ENCODE peak calls at places on chromosome 4, in four cellular contexts. One of them, this sample, is unnamed.
A peak's percentile ranks its signal among the peaks of the same experiment; 100 is the strongest.

GRCh38 chr4:135497563-135498152 is 1296.1 kb upstream of the PABPC4L start:
- DNase-seq in mucosa of descending colon: no peak
- DNase-seq in fibroblast of pulmonary artery: no peak
- DNase-seq in RWPE1: no peak
- DNase-seq in this sample: no peak

GRCh38 chr4:136861081-136861480 is 671.2 kb downstream of the PCDH18 start:
- DNase-seq in fibroblast of pulmonary artery: peak; percentile 4
- DNase-seq in mucosa of descending colon: no peak
- DNase-seq in RWPE1: no peak
- DNase-seq in this sample: no peak

GRCh38 chr4:20320232-20320631 is 68.5 kb downstream of the SLIT2 start:
- DNase-seq in mucosa of descending colon: no peak
- DNase-seq in fibroblast of pulmonary artery: no peak
- DNase-seq in RWPE1: no peak
- DNase-seq in this sample: no peak

GRCh38 chr4:124854968-124855367 is 142.4 kb upstream of the ANKRD50 start:
- DNase-seq in RWPE1: peak; percentile 9
- DNase-seq in fibroblast of pulmonary artery: peak; percentile 8
- DNase-seq in mucosa of descending colon: no peak
- DNase-seq in this sample: peak; percentile 5

GRCh38 chr4:182862166-182862875 is 54.9 kb downstream of the DCTD start:
- DNase-seq in RWPE1: no peak
- DNase-seq in mucosa of descending colon: no peak
- DNase-seq in fibroblast of pulmonary artery: no peak
- DNase-seq in this sample: no peak

GRCh38 chr4:157664726-157665125 is 444.2 kb downstream of the GRIA2 start:
- DNase-seq in fibroblast of pulmonary artery: peak; percentile 60
- DNase-seq in mucosa of descending colon: no peak
- DNase-seq in RWPE1: peak; percentile 8
- DNase-seq in this sample: peak; percentile 69

GRCh38 chr4:137390141-137390540 is 142.2 kb downstream of the PCDH18 start:
- DNase-seq in RWPE1: no peak
- DNase-seq in fibroblast of pulmonary artery: peak; percentile 60
- DNase-seq in mucosa of descending colon: no peak
- DNase-seq in this sample: no peak

GRCh38 chr4:79514637-79515320 is 106.8 kb upstream of the GK2 start:
- DNase-seq in fibroblast of pulmonary artery: no peak
- DNase-seq in mucosa of descending colon: no peak
- DNase-seq in RWPE1: no peak
- DNase-seq in this sample: no peak

GRCh38 chr4:185836268-185837084 is 24.5 kb upstream of the SORBS2 start:
- DNase-seq in mucosa of descending colon: no peak
- DNase-seq in fibroblast of pulmonary artery: no peak
- DNase-seq in RWPE1: no peak
- DNase-seq in this sample: no peak

GRCh38 chr4:159516556-159516955 is 413.7 kb downstream of the RAPGEF2 start:
- DNase-seq in mucosa of descending colon: no peak
- DNase-seq in RWPE1: no peak
- DNase-seq in fibroblast of pulmonary artery: peak; percentile 44
- DNase-seq in this sample: no peak

GRCh38 chr4:161252520-161253141 is 911.2 kb downstream of the FSTL5 start:
- DNase-seq in RWPE1: peak; percentile 15
- DNase-seq in fibroblast of pulmonary artery: peak; percentile 11
- DNase-seq in mucosa of descending colon: no peak
- DNase-seq in this sample: no peak

GRCh38 chr4:101792056-101792575 is 1.6 kb downstream of the BANK1 start:
- DNase-seq in fibroblast of pulmonary artery: no peak
- DNase-seq in mucosa of descending colon: no peak
- DNase-seq in RWPE1: peak; percentile 5
- DNase-seq in this sample: no peak

GRCh38 chr4:19381068-19381467 is 870.6 kb upstream of the SLIT2 start:
- DNase-seq in RWPE1: peak; percentile 48
- DNase-seq in fibroblast of pulmonary artery: peak; percentile 67
- DNase-seq in mucosa of descending colon: no peak
- DNase-seq in this sample: no peak

GRCh38 chr4:123643691-123644090 is 247.1 kb downstream of the SPRY1 start:
- DNase-seq in fibroblast of pulmonary artery: no peak
- DNase-seq in mucosa of descending colon: no peak
- DNase-seq in RWPE1: no peak
- DNase-seq in this sample: no peak

GRCh38 chr4:108483077-108483476 is 137.3 kb upstream of the RPL34 start:
- DNase-seq in fibroblast of pulmonary artery: no peak
- DNase-seq in RWPE1: no peak
- DNase-seq in mucosa of descending colon: no peak
- DNase-seq in this sample: no peak

GRCh38 chr4:76601791-76602190 is 166.8 kb downstream of the SHROOM3 start:
- DNase-seq in RWPE1: no peak
- DNase-seq in fibroblast of pulmonary artery: peak; percentile 83
- DNase-seq in mucosa of descending colon: no peak
- DNase-seq in this sample: no peak

GRCh38 chr4:19309365-19309764 is 942.3 kb upstream of the SLIT2 start:
- DNase-seq in RWPE1: peak; percentile 2
- DNase-seq in mucosa of descending colon: no peak
- DNase-seq in fibroblast of pulmonary artery: peak; percentile 85
- DNase-seq in this sample: peak; percentile 49

GRCh38 chr4:149465941-149466340 is 349.7 kb downstream of the IQCM start:
- DNase-seq in mucosa of descending colon: no peak
- DNase-seq in RWPE1: peak; percentile 31
- DNase-seq in fibroblast of pulmonary artery: peak; percentile 72
- DNase-seq in this sample: peak; percentile 73

GRCh38 chr4:75985116-75985515 is 5.6 kb downstream of the SDAD1 start:
- DNase-seq in mucosa of descending colon: no peak
- DNase-seq in fibroblast of pulmonary artery: peak; percentile 66
- DNase-seq in RWPE1: peak; percentile 64
- DNase-seq in this sample: peak; percentile 91

GRCh38 chr4:3687538-3687937 is 78.6 kb upstream of the ADRA2C start:
- DNase-seq in RWPE1: no peak
- DNase-seq in mucosa of descending colon: peak; percentile 22
- DNase-seq in fibroblast of pulmonary artery: no peak
- DNase-seq in this sample: no peak

GRCh38 chr4:173252024-173252935 is 81.9 kb downstream of the HMGB2 start:
- DNase-seq in RWPE1: peak; percentile 85
- DNase-seq in mucosa of descending colon: no peak
- DNase-seq in fibroblast of pulmonary artery: peak; percentile 97
- DNase-seq in this sample: peak; percentile 100

GRCh38 chr4:73037057-73037456 is 32.5 kb downstream of the COX18 start:
- DNase-seq in fibroblast of pulmonary artery: no peak
- DNase-seq in RWPE1: no peak
- DNase-seq in mucosa of descending colon: no peak
- DNase-seq in this sample: no peak

GRCh38 chr4:186936496-186937375 is 213.1 kb upstream of the FAT1 start:
- DNase-seq in mucosa of descending colon: no peak
- DNase-seq in fibroblast of pulmonary artery: peak; percentile 88
- DNase-seq in RWPE1: peak; percentile 73
- DNase-seq in this sample: peak; percentile 77

GRCh38 chr4:2468464-2469191 is at the start of gene RNF4:
- DNase-seq in RWPE1: peak; percentile 95
- DNase-seq in mucosa of descending colon: peak; percentile 98
- DNase-seq in fibroblast of pulmonary artery: peak; percentile 96
- DNase-seq in this sample: peak; percentile 94
- TF ChIP-seq CTCF in RWPE1: no peak
- TF ChIP-seq CTCF in mucosa of descending colon: no peak
- TF ChIP-seq CTCF in fibroblast of pulmonary artery: no peak
- TF ChIP-seq CTCF in this sample: no peak

GRCh38 chr4:42767669-42768068 is 110.8 kb upstream of the ATP8A1 start:
- DNase-seq in RWPE1: no peak
- DNase-seq in fibroblast of pulmonary artery: no peak
- DNase-seq in mucosa of descending colon: no peak
- DNase-seq in this sample: no peak

GRCh38 chr4:42768125-42768748 is 111.3 kb upstream of the ATP8A1 start:
- DNase-seq in mucosa of descending colon: no peak
- DNase-seq in RWPE1: no peak
- DNase-seq in fibroblast of pulmonary artery: no peak
- DNase-seq in this sample: no peak
- TF ChIP-seq CTCF in mucosa of descending colon: no peak
- TF ChIP-seq CTCF in RWPE1: no peak
- TF ChIP-seq CTCF in fibroblast of pulmonary artery: no peak
- TF ChIP-seq CTCF in this sample: no peak

DNA sequence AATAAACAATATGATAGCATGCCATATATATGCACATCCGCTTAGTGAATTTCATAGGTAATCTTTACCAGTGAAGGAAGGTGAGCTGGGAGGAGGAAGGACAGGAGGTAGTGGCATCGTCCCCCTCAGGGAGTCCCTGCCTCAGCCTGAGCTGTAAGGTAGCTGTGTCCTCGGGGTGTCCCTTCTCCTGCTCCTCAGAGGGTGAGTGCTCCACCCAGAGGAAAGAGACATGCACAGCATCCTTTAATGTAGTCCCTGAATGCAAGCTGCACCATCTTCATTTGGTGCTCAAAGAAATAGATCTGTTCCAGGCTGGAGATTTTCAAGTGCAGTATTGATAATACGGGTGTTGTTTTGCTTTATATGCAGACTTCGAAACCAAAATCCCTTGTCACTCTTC is 330.4 kb upstream of the SFRP2 start:
- DNase-seq in mucosa of descending colon: no peak
- DNase-seq in RWPE1: peak; percentile 16
- DNase-seq in fibroblast of pulmonary artery: no peak
- DNase-seq in this sample: peak; percentile 5
- TF ChIP-seq CTCF in mucosa of descending colon: no peak
- TF ChIP-seq CTCF in RWPE1: no peak
- TF ChIP-seq CTCF in fibroblast of pulmonary artery: no peak
- TF ChIP-seq CTCF in this sample: no peak

GRCh38 chr4:114399085-114399484 is 199.5 kb upstream of the UGT8 start:
- DNase-seq in fibroblast of pulmonary artery: no peak
- DNase-seq in mucosa of descending colon: no peak
- DNase-seq in RWPE1: no peak
- DNase-seq in this sample: no peak
- TF ChIP-seq CTCF in fibroblast of pulmonary artery: no peak
- TF ChIP-seq CTCF in mucosa of descending colon: no peak
- TF ChIP-seq CTCF in RWPE1: no peak
- TF ChIP-seq CTCF in this sample: no peak